ENCODE peak calls at places on chromosomes 7 and 10, in five cellular contexts. One of them, this sample, is unnamed.

GRCh38 chr7:150432915-150433892 is 17.2 kb upstream of the GIMAP8 start:
- DNase-seq in ureter: peak
- DNase-seq in mesenchymal stem cell: no peak
- DNase-seq in GM20000: peak
- DNase-seq in skeletal muscle cell: no peak
- DNase-seq in this sample: no peak

GRCh38 chr10:22476601-22477364 is 131.5 kb downstream of the SPAG6 start:
- DNase-seq in skeletal muscle cell: no peak
- DNase-seq in GM20000: peak
- DNase-seq in ureter: no peak
- DNase-seq in mesenchymal stem cell: peak
- DNase-seq in this sample: no peak

GRCh38 chr10:133393401-133394063 is 425 bp upstream of the MTG1 start:
- DNase-seq in GM20000: no peak
- DNase-seq in ureter: no peak
- DNase-seq in skeletal muscle cell: no peak
- DNase-seq in mesenchymal stem cell: no peak
- DNase-seq in this sample: no peak

GRCh38 chr10:3468919-3469638 is 296.5 kb upstream of the PITRM1 start:
- DNase-seq in GM20000: no peak
- DNase-seq in ureter: peak
- DNase-seq in mesenchymal stem cell: peak
- DNase-seq in skeletal muscle cell: peak
- DNase-seq in this sample: no peak

GRCh38 chr7:88206235-88206634 is 13.6 kb downstream of the SRI start:
- DNase-seq in ureter: no peak
- DNase-seq in GM20000: no peak
- DNase-seq in skeletal muscle cell: no peak
- DNase-seq in mesenchymal stem cell: no peak
- DNase-seq in this sample: no peak

GRCh38 chr7:115851291-115851690 is 179.3 kb downstream of the TFEC start:
- DNase-seq in mesenchymal stem cell: peak
- DNase-seq in ureter: no peak
- DNase-seq in skeletal muscle cell: peak
- DNase-seq in GM20000: peak
- DNase-seq in this sample: no peak

GRCh38 chr10:33666686-33667480 is 332.4 kb upstream of the NRP1 start:
- DNase-seq in GM20000: no peak
- DNase-seq in skeletal muscle cell: no peak
- DNase-seq in ureter: no peak
- DNase-seq in mesenchymal stem cell: no peak
- DNase-seq in this sample: no peak

GRCh38 chr10:19749185-19749729 is 67.0 kb upstream of the PLXDC2 start:
- DNase-seq in mesenchymal stem cell: peak
- DNase-seq in ureter: no peak
- DNase-seq in skeletal muscle cell: peak
- DNase-seq in GM20000: no peak
- DNase-seq in this sample: no peak

GRCh38 chr10:127853868-127854768 is 38.6 kb downstream of the CLRN3 start:
- DNase-seq in GM20000: peak
- DNase-seq in mesenchymal stem cell: peak
- DNase-seq in ureter: peak
- DNase-seq in skeletal muscle cell: peak
- DNase-seq in this sample: peak

GRCh38 chr7:45514944-45515343 is 59.2 kb upstream of the ADCY1 start:
- DNase-seq in skeletal muscle cell: no peak
- DNase-seq in mesenchymal stem cell: no peak
- DNase-seq in GM20000: no peak
- DNase-seq in ureter: no peak
- DNase-seq in this sample: no peak

GRCh38 chr7:32872421-32872820 is 19.1 kb downstream of the KBTBD2 start:
- DNase-seq in mesenchymal stem cell: no peak
- DNase-seq in skeletal muscle cell: no peak
- DNase-seq in GM20000: no peak
- DNase-seq in ureter: no peak
- DNase-seq in this sample: no peak

GRCh38 chr7:100686201-100686821 is 7.7 kb downstream of the GIGYF1 start:
- DNase-seq in ureter: no peak
- DNase-seq in skeletal muscle cell: no peak
- DNase-seq in GM20000: no peak
- DNase-seq in mesenchymal stem cell: no peak
- DNase-seq in this sample: no peak

GRCh38 chr7:159195926-159196325 is 51.3 kb upstream of the VIPR2 start:
- DNase-seq in GM20000: no peak
- DNase-seq in skeletal muscle cell: no peak
- DNase-seq in ureter: no peak
- DNase-seq in mesenchymal stem cell: no peak
- DNase-seq in this sample: no peak